ENCODE peak calls at places on chromosomes 13 and 19, in five cellular contexts. X is HepG2, I is foreskin fibroblast, D is psoas muscle, G is thoracic aorta. R is an unnamed sample.

GRCh38 chr19:19460258-19460731 is 54.8 kb downstream of the GATAD2A start:
- DNase-seq in X (no peak), I (peak; percentile 31), D (no peak), G (no peak), R (no peak)

GRCh38 chr13:109123971-109124370 is 494.6 kb downstream of the MYO16 start:
- DNase-seq in X (no peak), I (no peak), D (no peak), G (no peak), R (no peak)

GRCh38 chr13:42146359-42146758 is 97.9 kb downstream of the DGKH start:
- DNase-seq in X (no peak), I (no peak), D (no peak), G (no peak), R (no peak)

GRCh38 chr13:102191951-102192461 is 209.8 kb downstream of the FGF14 start:
- DNase-seq in X (no peak), I (peak; percentile 92), D (no peak), G (no peak), R (no peak)

GRCh38 chr13:40149611-40150283 is 494.3 kb downstream of the COG6 start:
- DNase-seq in X (no peak), I (peak; percentile 88), D (no peak), G (peak; percentile 52), R (peak; percentile 34)

GRCh38 chr13:90455861-90456260 is 891.6 kb upstream of the MIR17HG start:
- DNase-seq in X (no peak), I (no peak), D (no peak), G (no peak), R (no peak)

GRCh38 chr19:48670699-48671455 is 1.9 kb downstream of the NTN5 start:
- DNase-seq in X (no peak), I (no peak), D (no peak), G (no peak), R (no peak)

GRCh38 chr13:113969973-113970611 is 3.8 kb downstream of the C13orf46 start:
- DNase-seq in X (no peak), I (no peak), D (no peak), G (peak; percentile 1), R (peak; percentile 54)

GRCh38 chr13:83498486-83499190 is 383.6 kb downstream of the SLITRK1 start:
- DNase-seq in X (no peak), I (peak; percentile 69), D (no peak), G (no peak), R (no peak)

GRCh38 chr13:113672002-113672651 is 5.1 kb downstream of the GRK1 start:
- DNase-seq in X (no peak), I (no peak), D (no peak), G (no peak), R (no peak)

GRCh38 chr19:17259118-17259780 is 5.3 kb downstream of the USHBP1 start:
- DNase-seq in X (no peak), I (peak; percentile 44), D (no peak), G (no peak), R (no peak)

GRCh38 chr13:36915106-36915505 is 4.9 kb downstream of the SMAD9 start:
- DNase-seq in X (no peak), I (no peak), D (no peak), G (no peak), R (no peak)

GRCh38 chr13:28739376-28739775 is 20.6 kb upstream of the SLC46A3 start:
- DNase-seq in X (no peak), I (no peak), D (no peak), G (no peak), R (no peak)

GRCh38 chr13:97136418-97136817 is 85.7 kb upstream of the MBNL2 start:
- DNase-seq in X (no peak), I (no peak), D (no peak), G (no peak), R (no peak)

GRCh38 chr13:39401091-39401647 is 201.8 kb downstream of the LHFPL6 start:
- DNase-seq in X (no peak), I (no peak), D (no peak), G (no peak), R (no peak)

GRCh38 chr13:27965740-27966640 is 3.1 kb downstream of the CDX2 start:
- DNase-seq in X (no peak), I (no peak), D (no peak), G (no peak), R (no peak)

GRCh38 chr19:43465468-43466120 is at the start of gene LYPD3:
- DNase-seq in X (no peak), I (peak; percentile 87), D (peak; percentile 33), G (no peak), R (peak; percentile 75)

GRCh38 chr13:81874253-81874652 is 1533.3 kb upstream of the SPRY2 start:
- DNase-seq in X (peak; percentile 75), I (no peak), D (no peak), G (no peak), R (no peak)

GRCh38 chr19:42396248-42396541 is 6.1 kb upstream of the CNFN start:
- DNase-seq in X (no peak), I (no peak), D (no peak), G (no peak), R (no peak)

GRCh38 chr13:36072127-36072526 is 59.1 kb downstream of the DCLK1 start:
- DNase-seq in X (no peak), I (no peak), D (no peak), G (no peak), R (no peak)

GRCh38 chr13:20901668-20902437 is 693 bp downstream of the XPO4 start:
- DNase-seq in X (peak; percentile 54), I (peak; percentile 55), D (peak; percentile 40), G (no peak), R (no peak)

GRCh38 chr19:15113245-15114152 is 6.3 kb downstream of the SYDE1 start:
- DNase-seq in X (peak; percentile 32), I (peak; percentile 19), D (peak; percentile 25), G (no peak), R (no peak)

GRCh38 chr19:11693505-11694499 is 44.9 kb downstream of the ZNF823 start:
- DNase-seq in X (peak; percentile 85), I (peak; percentile 95), D (no peak), G (no peak), R (no peak)

GRCh38 chr13:48493851-48494250 is 39.0 kb downstream of the RCBTB2 start:
- DNase-seq in X (no peak), I (peak; percentile 82), D (no peak), G (no peak), R (no peak)

GRCh38 chr13:87878706-87879105 is 207.5 kb downstream of the SLITRK5 start:
- DNase-seq in X (no peak), I (no peak), D (no peak), G (no peak), R (no peak)

GRCh38 chr19:50803633-50804419 is 13.6 kb downstream of the ACP4 start:
- DNase-seq in X (no peak), I (peak; percentile 43), D (no peak), G (no peak), R (no peak)

GRCh38 chr13:111337206-111337605 is 16.8 kb downstream of the TEX29 start:
- DNase-seq in X (no peak), I (peak; percentile 98), D (no peak), G (no peak), R (no peak)

DNA sequence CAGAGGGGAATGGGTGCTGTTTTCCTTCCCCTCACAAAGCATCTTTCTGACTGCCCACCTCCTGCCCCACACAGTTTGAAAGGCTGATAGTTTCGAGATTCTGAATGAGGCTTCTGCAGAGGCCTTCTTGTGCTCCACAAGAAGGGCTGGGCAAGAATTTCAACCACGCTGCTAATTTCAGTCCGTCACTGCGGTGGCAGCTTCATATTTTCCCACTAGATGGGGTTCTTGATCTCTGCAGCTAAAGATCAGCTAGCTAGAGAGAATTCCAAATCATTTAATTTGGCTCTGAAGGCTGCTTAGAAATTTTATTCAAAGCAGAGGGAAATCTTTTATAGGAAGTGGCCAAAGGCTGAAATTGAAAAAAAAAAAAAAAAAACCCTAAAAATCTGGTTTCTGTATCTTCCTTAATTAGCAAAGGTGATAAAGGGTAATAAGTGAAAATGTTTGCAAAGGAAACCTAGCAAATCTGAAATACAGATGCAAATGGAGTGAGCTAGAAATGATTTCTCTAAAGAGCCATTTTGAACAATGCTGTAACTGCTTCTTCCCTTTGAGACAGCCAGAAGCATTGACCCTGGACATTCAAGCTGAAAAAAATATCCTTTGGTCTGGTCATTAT is 38.0 kb upstream of the C13orf42 start:
- DNase-seq in X (no peak), I (peak; percentile 78), D (no peak), G (no peak), R (no peak)
- H3K4me3 ChIP-seq in X (no peak overlapping the region), I (no peak overlapping the region), D (no peak overlapping the region), G (no peak overlapping the region), R (no peak overlapping the region)

DNA sequence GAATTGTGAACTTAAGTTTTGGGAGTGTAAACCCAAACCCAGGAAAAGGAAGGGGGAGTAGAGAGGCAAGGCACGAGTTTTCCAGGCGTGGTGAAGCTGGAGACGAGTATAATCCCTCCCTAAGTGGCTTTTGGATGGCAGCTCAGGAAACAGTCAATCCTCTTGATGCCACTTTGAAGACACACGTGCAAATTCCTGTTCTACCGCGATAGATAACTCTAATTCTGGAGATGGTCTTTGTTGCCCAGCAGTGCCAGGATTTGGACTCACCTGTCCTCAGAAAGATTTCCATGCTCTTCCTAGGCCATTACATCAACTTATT is 2.0 kb downstream of the HS6ST3 start:
- DNase-seq in X (no peak), I (no peak), D (no peak), G (no peak), R (no peak)
- H3K4me3 ChIP-seq in X (no peak overlapping the region), I (no peak overlapping the region), D (peak overlapping the region; percentile 61), G (peak overlapping the region; percentile 64), R (peak overlapping the region; percentile 84)

GRCh38 chr19:3163943-3164342 is 14.6 kb upstream of the S1PR4 start:
- DNase-seq in X (no peak), I (no peak), D (no peak), G (no peak), R (no peak)
- H3K4me3 ChIP-seq in X (no peak overlapping the region), I (no peak overlapping the region), D (no peak overlapping the region), G (no peak overlapping the region), R (no peak overlapping the region)

DNA sequence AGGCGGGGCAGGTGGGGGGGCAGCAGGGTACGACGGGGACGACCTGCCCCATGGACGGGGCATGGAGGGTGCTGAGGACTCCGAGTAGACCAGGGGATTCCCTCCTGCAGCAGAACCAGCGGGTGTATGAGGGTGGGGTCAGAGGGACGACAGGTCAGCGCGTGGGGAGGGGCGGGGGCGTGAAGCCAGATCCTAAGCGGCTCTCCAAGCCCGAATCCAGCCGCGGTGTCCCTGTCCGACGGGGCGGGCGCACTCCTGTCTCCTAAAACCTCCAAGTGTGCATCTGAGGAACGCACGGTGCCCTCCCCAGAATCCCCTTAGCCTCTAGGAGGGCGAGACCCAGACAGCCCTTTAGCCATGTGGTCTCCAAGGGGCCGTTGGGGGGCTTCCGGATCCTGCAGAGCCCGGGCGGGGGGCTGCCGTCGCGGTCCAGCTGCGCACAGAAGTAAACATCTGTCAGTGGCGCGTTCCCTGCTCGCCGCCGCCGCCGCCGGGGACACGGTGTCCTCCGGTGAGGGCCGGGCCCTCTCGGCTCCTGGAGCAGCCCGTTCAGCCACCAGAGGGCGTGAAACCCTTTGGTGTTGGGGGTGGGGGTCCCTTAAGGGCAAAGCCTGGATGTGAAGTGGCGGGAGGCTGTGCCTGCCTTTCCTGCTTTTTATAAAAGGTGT is 732 bp downstream of the NRTN start:
- DNase-seq in X (peak; percentile 65), I (peak; percentile 69), D (no peak), G (no peak), R (peak; percentile 89)
- H3K4me3 ChIP-seq in X (peak overlapping the region; percentile 56), I (peak overlapping the region; percentile 29), D (no peak overlapping the region), G (no peak overlapping the region), R (peak overlapping the region; percentile 60)

R was measured in right cardiac atrium.